ENCODE peak calls at places on chromosomes 12 and 14, in five cellular contexts. R, G, W, M and I are unnamed samples.

GRCh38 chr12:11839093-11839641 is 189.7 kb downstream of the ETV6 start:
- DNase-seq in R (no peak), M (no peak), G (no peak), W (peak), I (no peak)

GRCh38 chr14:71776463-71777359 is 155.5 kb upstream of the RGS6 start:
- DNase-seq in R (no peak), M (no peak), W (peak), G (no peak), I (peak)

GRCh38 chr12:71799105-71799504 is 40.5 kb upstream of the TBC1D15 start:
- DNase-seq in R (no peak), G (no peak), W (peak), M (no peak), I (peak)

GRCh38 chr12:78308701-78309100 is 478.0 kb downstream of the NAV3 start:
- DNase-seq in R (no peak), G (no peak), M (no peak), W (no peak), I (no peak)

GRCh38 chr12:1533602-1534304 is 60.6 kb downstream of the FBXL14 start:
- DNase-seq in R (no peak), M (no peak), W (peak), G (no peak), I (no peak)

GRCh38 chr12:94272280-94272679 is 123.9 kb downstream of the PLXNC1 start:
- DNase-seq in W (no peak), M (no peak), G (no peak), R (no peak), I (no peak)

GRCh38 chr14:88765130-88765529 is 27.6 kb downstream of the EML5 start:
- DNase-seq in W (peak), R (peak), M (no peak), G (no peak), I (peak)

GRCh38 chr12:110741371-110741770 is 1.3 kb downstream of the PPP1CC start:
- DNase-seq in G (no peak), R (no peak), M (no peak), W (peak), I (no peak)

GRCh38 chr12:76226956-76227355 is 121.3 kb downstream of the BBS10 start:
- DNase-seq in G (no peak), M (no peak), W (no peak), R (no peak), I (no peak)

GRCh38 chr14:89378119-89378518 is 38.9 kb downstream of the FOXN3 start:
- DNase-seq in W (peak), M (no peak), G (no peak), R (peak), I (no peak)

GRCh38 chr14:99156026-99156425 is 116.0 kb downstream of the BCL11B start:
- DNase-seq in R (no peak), G (no peak), M (no peak), W (no peak), I (no peak)

GRCh38 chr12:116478243-116478773 is 80.9 kb upstream of the MAP1LC3B2 start:
- DNase-seq in M (no peak), W (no peak), G (no peak), R (no peak), I (no peak)

GRCh38 chr14:74763803-74764531 is 851 bp downstream of the YLPM1 start:
- DNase-seq in G (peak), M (no peak), R (no peak), W (peak), I (no peak)

GRCh38 chr14:104271394-104271793 is 133.0 kb downstream of the KIF26A start:
- DNase-seq in G (no peak), W (peak), M (no peak), R (no peak), I (no peak)

GRCh38 chr14:23370221-23370620 is 2.4 kb upstream of the IL25 start:
- DNase-seq in G (no peak), W (peak), R (no peak), M (no peak), I (no peak)

GRCh38 chr12:131834798-131835615 is 6.8 kb downstream of the MMP17 start:
- DNase-seq in M (no peak), R (no peak), W (no peak), G (no peak), I (no peak)

GRCh38 chr14:73180385-73180805 is 44.1 kb downstream of the PSEN1 start:
- DNase-seq in W (peak), R (peak), G (no peak), M (no peak), I (no peak)

GRCh38 chr14:51517116-51517515 is 134.6 kb upstream of the FRMD6 start:
- DNase-seq in W (no peak), M (no peak), R (no peak), G (no peak), I (no peak)

GRCh38 chr14:47278233-47278842 is 397.1 kb downstream of the MDGA2 start:
- DNase-seq in M (peak), G (peak), W (peak), R (peak), I (peak)

GRCh38 chr14:93092606-93093556 is 22.8 kb downstream of the ITPK1 start:
- DNase-seq in M (no peak), R (no peak), W (no peak), G (no peak), I (no peak)

GRCh38 chr12:100672075-100672592 is 98.7 kb downstream of the GAS2L3 start:
- DNase-seq in W (peak), R (peak), M (peak), G (peak), I (no peak)

GRCh38 chr14:100030441-100031153 is 34.6 kb upstream of the EVL start:
- DNase-seq in G (no peak), M (no peak), R (peak), W (peak), I (no peak)

GRCh38 chr14:98580131-98580678 is 691.8 kb downstream of the BCL11B start:
- DNase-seq in M (no peak), W (peak), R (no peak), G (peak), I (peak)

GRCh38 chr12:6323340-6323994 is 13.0 kb downstream of the PLEKHG6 start:
- DNase-seq in W (peak), M (peak), G (no peak), R (peak), I (peak)

GRCh38 chr12:113899042-113899843 is 66.9 kb downstream of the RBM19 start:
- DNase-seq in R (no peak), M (no peak), G (no peak), W (no peak), I (no peak)

GRCh38 chr12:20950248-20950647 is 139.7 kb downstream of the SLCO1B3 start:
- DNase-seq in M (no peak), G (no peak), W (peak), R (peak), I (peak)

GRCh38 chr12:32454075-32454474 is 54.7 kb downstream of the FGD4 start:
- DNase-seq in R (peak), G (no peak), W (peak), M (no peak), I (peak)

GRCh38 chr14:71289536-71289935 is 382.3 kb downstream of the PCNX1 start:
- DNase-seq in M (no peak), W (no peak), G (no peak), R (no peak), I (no peak)

GRCh38 chr12:105951732-105952131 is 187.0 kb downstream of the NUAK1 start:
- DNase-seq in R (no peak), M (no peak), W (no peak), G (no peak), I (no peak)

GRCh38 chr12:12032260-12032761 is 38.4 kb upstream of the BCL2L14 start:
- DNase-seq in M (no peak), W (no peak), R (no peak), G (no peak), I (no peak)

GRCh38 chr12:47949441-47950341 is 13.7 kb upstream of the TMEM106C start:
- DNase-seq in R (peak), G (peak), W (peak), M (peak), I (peak)

GRCh38 chr14:100620437-100621100 is 33.4 kb upstream of the BEGAIN start:
- DNase-seq in G (no peak), M (peak), R (no peak), W (no peak), I (no peak)

GRCh38 chr14:71181215-71182003 is 274.1 kb downstream of the PCNX1 start:
- DNase-seq in W (peak), M (no peak), G (no peak), R (peak), I (no peak)